ENCODE peak calls at places on chromosome 17, in ten cellular contexts. T is CD4-positive, alpha-beta memory T cell; I is Peyer's patch; N is cardiac muscle cell; X is substantia nigra; O is psoas muscle; Z is naive thymus-derived CD4-positive, alpha-beta T cell; F is lower lobe of right lung; E is H9; S is PC-3. K is an unnamed sample.

GRCh38 chr17:32285770-32286517 is 20.3 kb downstream of the RHBDL3 start:
- DNase-seq in T (no peak), I (no peak), N (no peak), X (peak), O (no peak), Z (no peak), F (no peak), E (no peak), S (no peak), K (no peak)

GRCh38 chr17:32269377-32269776 is 3.7 kb downstream of the RHBDL3 start:
- DNase-seq in T (no peak), I (no peak), N (no peak), X (no peak), O (no peak), Z (no peak), F (peak), E (no peak), S (no peak), K (no peak)

GRCh38 chr17:35743911-35744328 is 9.1 kb downstream of the GAS2L2 start:
- DNase-seq in T (no peak), I (no peak), N (peak), X (no peak), O (no peak), Z (no peak), F (no peak), E (peak), S (peak), K (no peak)

GRCh38 chr17:3512512-3513171 is 36.8 kb downstream of the ASPA start:
- DNase-seq in T (no peak), I (no peak), N (peak), X (peak), O (peak), Z (no peak), F (no peak), E (no peak), S (no peak), K (no peak)

GRCh38 chr17:81608605-81609004 is 28.3 kb downstream of the NPLOC4 start:
- DNase-seq in T (no peak), I (no peak), N (no peak), X (no peak), O (no peak), Z (no peak), F (peak), E (no peak), S (no peak), K (no peak)

GRCh38 chr17:2745317-2746037 is 4.0 kb downstream of the CCDC92B start:
- DNase-seq in T (no peak), I (no peak), N (peak), X (no peak), O (no peak), Z (no peak), F (no peak), E (no peak), S (no peak), K (no peak)

GRCh38 chr17:30981531-30982519 is 11.0 kb downstream of the RNF135 start:
- DNase-seq in T (no peak), I (no peak), N (no peak), X (no peak), O (no peak), Z (no peak), F (no peak), E (peak), S (no peak), K (no peak)

GRCh38 chr17:3689262-3690093 is 6.5 kb downstream of the P2RX5 start:
- DNase-seq in T (no peak), I (no peak), N (no peak), X (no peak), O (no peak), Z (no peak), F (no peak), E (no peak), S (no peak), K (no peak)

GRCh38 chr17:78676415-78677302 is 99.5 kb upstream of the DNAH17 start:
- DNase-seq in T (no peak), I (no peak), N (no peak), X (no peak), O (no peak), Z (no peak), F (no peak), E (no peak), S (no peak), K (no peak)

GRCh38 chr17:30292490-30292858 is 730 bp upstream of the BLMH start:
- DNase-seq in T (no peak), I (no peak), N (no peak), X (no peak), O (no peak), Z (no peak), F (no peak), E (no peak), S (no peak), K (no peak)

GRCh38 chr17:27895940-27896535 is 2.9 kb upstream of the LYRM9 start:
- DNase-seq in T (no peak), I (no peak), N (no peak), X (no peak), O (no peak), Z (no peak), F (no peak), E (no peak), S (no peak), K (no peak)

GRCh38 chr17:49996495-49997255 is 1.7 kb upstream of the DLX3 start:
- DNase-seq in T (peak), I (peak), N (peak), X (peak), O (peak), Z (peak), F (peak), E (peak), S (peak), K (peak)

GRCh38 chr17:57943140-57943539 is 12.1 kb downstream of the CUEDC1 start:
- DNase-seq in T (no peak), I (no peak), N (no peak), X (no peak), O (no peak), Z (no peak), F (no peak), E (no peak), S (peak), K (no peak)

GRCh38 chr17:65532491-65532890 is 29.0 kb downstream of the AXIN2 start:
- DNase-seq in T (no peak), I (no peak), N (no peak), X (no peak), O (no peak), Z (no peak), F (no peak), E (no peak), S (no peak), K (no peak)

GRCh38 chr17:80906364-80907259 is 85.0 kb upstream of the CHMP6 start:
- DNase-seq in T (no peak), I (no peak), N (no peak), X (no peak), O (no peak), Z (no peak), F (no peak), E (no peak), S (no peak), K (no peak)

GRCh38 chr17:63033142-63033541 is 67.1 kb downstream of the TANC2 start:
- DNase-seq in T (no peak), I (no peak), N (no peak), X (no peak), O (no peak), Z (no peak), F (no peak), E (peak), S (no peak), K (no peak)

GRCh38 chr17:75364078-75364477 is 41.4 kb downstream of the GRB2 start:
- DNase-seq in T (no peak), I (no peak), N (no peak), X (no peak), O (no peak), Z (no peak), F (no peak), E (no peak), S (peak), K (no peak)

GRCh38 chr17:31152271-31152670 is 57.5 kb downstream of the NF1 start:
- DNase-seq in T (no peak), I (no peak), N (no peak), X (no peak), O (no peak), Z (no peak), F (no peak), E (no peak), S (no peak), K (no peak)

GRCh38 chr17:45225051-45225700 is 3.5 kb downstream of the FMNL1 start:
- DNase-seq in T (no peak), I (peak), N (no peak), X (no peak), O (no peak), Z (no peak), F (no peak), E (peak), S (peak), K (peak)

GRCh38 chr17:3917391-3917931 is 1.2 kb upstream of the P2RX1 start:
- DNase-seq in T (no peak), I (no peak), N (peak), X (no peak), O (peak), Z (no peak), F (peak), E (no peak), S (no peak), K (no peak)

GRCh38 chr17:44747566-44747965 is 11.2 kb upstream of the ADAM11 start:
- DNase-seq in T (no peak), I (no peak), N (no peak), X (no peak), O (no peak), Z (no peak), F (no peak), E (no peak), S (no peak), K (no peak)

GRCh38 chr17:17351901-17352781 is 49.0 kb downstream of the NT5M start:
- DNase-seq in T (no peak), I (no peak), N (no peak), X (no peak), O (peak), Z (no peak), F (no peak), E (peak), S (peak), K (no peak)

GRCh38 chr17:79393358-79394038 is 217.4 kb downstream of the RBFOX3 start:
- DNase-seq in T (peak), I (peak), N (peak), X (peak), O (peak), Z (peak), F (peak), E (peak), S (peak), K (peak)

GRCh38 chr17:12068946-12069345 is 48.3 kb downstream of the MAP2K4 start:
- DNase-seq in T (no peak), I (no peak), N (no peak), X (no peak), O (no peak), Z (no peak), F (no peak), E (no peak), S (no peak), K (no peak)

GRCh38 chr17:80738987-80739730 is 194.5 kb downstream of the RPTOR start:
- DNase-seq in T (peak), I (no peak), N (no peak), X (no peak), O (no peak), Z (no peak), F (no peak), E (no peak), S (no peak), K (peak)

GRCh38 chr17:3802461-3803307 is 1.7 kb upstream of the ITGAE start:
- DNase-seq in T (no peak), I (no peak), N (no peak), X (no peak), O (peak), Z (no peak), F (no peak), E (no peak), S (peak), K (no peak)

GRCh38 chr17:36072431-36073121 is 8.5 kb downstream of the CCL18 start:
- DNase-seq in T (peak), I (peak), N (peak), X (peak), O (peak), Z (no peak), F (peak), E (peak), S (peak), K (peak)

GRCh38 chr17:36823850-36824677 is 113.2 kb upstream of the LHX1 start:
- DNase-seq in T (no peak), I (no peak), N (no peak), X (no peak), O (no peak), Z (no peak), F (no peak), E (no peak), S (no peak), K (no peak)

GRCh38 chr17:27562777-27563455 is 68.1 kb upstream of the LGALS9 start:
- DNase-seq in T (no peak), I (no peak), N (no peak), X (no peak), O (no peak), Z (no peak), F (no peak), E (no peak), S (no peak), K (no peak)

GRCh38 chr17:67750067-67750466 is 32.3 kb downstream of the NOL11 start:
- DNase-seq in T (no peak), I (no peak), N (no peak), X (no peak), O (no peak), Z (no peak), F (no peak), E (no peak), S (no peak), K (no peak)

GRCh38 chr17:50539762-50540440 is 7.1 kb upstream of the SPATA20 start:
- DNase-seq in T (no peak), I (no peak), N (no peak), X (no peak), O (no peak), Z (no peak), F (no peak), E (peak), S (no peak), K (no peak)

GRCh38 chr17:39757931-39758873 is 20.5 kb downstream of the GRB7 start:
- DNase-seq in T (peak), I (peak), N (no peak), X (no peak), O (no peak), Z (no peak), F (no peak), E (no peak), S (no peak), K (peak)

GRCh38 chr17:69560987-69561441 is 146.5 kb downstream of the MAP2K6 start:
- DNase-seq in T (no peak), I (no peak), N (peak), X (no peak), O (no peak), Z (no peak), F (no peak), E (no peak), S (peak), K (no peak)

GRCh38 chr17:6669479-6670212 is 18.1 kb downstream of the C17orf100 start:
- DNase-seq in T (no peak), I (no peak), N (no peak), X (no peak), O (no peak), Z (no peak), F (no peak), E (peak), S (peak), K (no peak)

GRCh38 chr17:68749742-68750562 is 148.8 kb upstream of the FAM20A start:
- DNase-seq in T (no peak), I (no peak), N (no peak), X (no peak), O (no peak), Z (no peak), F (no peak), E (no peak), S (no peak), K (no peak)

GRCh38 chr17:231191-231965 is 49.9 kb upstream of the DOC2B start:
- DNase-seq in T (no peak), I (no peak), N (no peak), X (no peak), O (no peak), Z (no peak), F (no peak), E (no peak), S (no peak), K (no peak)

GRCh38 chr17:37050905-37051304 is 102.2 kb downstream of the AATF start:
- DNase-seq in T (no peak), I (no peak), N (no peak), X (no peak), O (no peak), Z (no peak), F (no peak), E (no peak), S (peak), K (no peak)

GRCh38 chr17:40316571-40317344 is 7.8 kb downstream of the RARA start:
- DNase-seq in T (no peak), I (peak), N (peak), X (no peak), O (peak), Z (no peak), F (peak), E (peak), S (peak), K (no peak)

GRCh38 chr17:65593092-65593869 is 31.8 kb upstream of the AXIN2 start:
- DNase-seq in T (no peak), I (no peak), N (no peak), X (no peak), O (no peak), Z (no peak), F (no peak), E (peak), S (no peak), K (peak)

DNA sequence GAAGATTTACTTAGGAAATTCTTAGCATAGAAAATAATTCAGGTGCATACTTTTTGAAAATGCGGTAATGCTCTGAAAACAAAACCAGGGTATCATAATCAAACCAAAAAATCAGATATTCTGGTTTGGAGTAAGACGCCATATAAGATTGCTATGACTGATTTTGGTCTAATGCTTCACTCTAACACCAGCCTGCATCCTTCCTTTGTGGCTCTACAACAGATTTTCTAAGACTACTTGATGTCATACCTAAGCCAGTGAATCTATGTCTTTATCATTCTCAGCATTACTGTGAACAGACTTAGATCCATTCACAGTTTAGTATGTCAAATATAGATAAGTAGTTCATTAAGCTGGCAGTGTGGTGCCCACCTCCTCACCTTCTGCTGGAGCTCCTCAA is 590 bp downstream of the KRT33B start:
- DNase-seq in T (no peak), I (no peak), N (no peak), X (no peak), O (no peak), Z (no peak), F (no peak), E (no peak), S (no peak), K (no peak)
- H3K27ac ChIP-seq in T (no peak), I (no peak), N (no peak), X (no peak), O (no peak), Z (no peak), F (no peak), E (no peak), S (no peak), K (no peak)

GRCh38 chr17:5080591-5080990 is 2.3 kb downstream of the ZFP3 start:
- DNase-seq in T (no peak), I (no peak), N (no peak), X (no peak), O (no peak), Z (no peak), F (no peak), E (no peak), S (no peak), K (no peak)

GRCh38 chr17:5078106-5079028 is at the start of gene ZFP3:
- DNase-seq in T (peak), I (peak), N (peak), X (peak), O (peak), Z (peak), F (peak), E (peak), S (peak), K (peak)

DNA sequence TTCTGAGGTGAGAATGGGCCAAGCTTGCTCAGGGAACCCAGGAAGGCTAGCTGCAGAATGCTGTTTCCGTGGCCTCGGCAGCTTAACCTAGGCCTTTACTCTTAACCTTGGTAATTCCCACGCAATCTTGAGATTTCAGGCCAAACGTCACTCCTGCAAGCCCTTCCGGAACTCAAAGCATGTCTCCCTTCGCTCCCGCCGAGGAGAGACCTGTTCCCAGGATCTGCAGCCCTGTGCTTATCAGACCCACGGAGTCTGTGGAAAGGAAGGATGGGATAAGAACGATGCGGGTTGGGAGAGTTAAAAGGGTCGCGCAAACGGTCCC is 524 bp upstream of the ZFP3 start:
- DNase-seq in T (no peak), I (no peak), N (no peak), X (no peak), O (no peak), Z (no peak), F (no peak), E (no peak), S (no peak), K (no peak)
- H3K27ac ChIP-seq in T (peak), I (peak), N (no peak), X (peak), O (peak), Z (peak), F (peak), E (no peak), S (no peak), K (no peak)

GRCh38 chr17:77302682-77303081 is 161.9 kb downstream of the SEC14L1 start:
- DNase-seq in T (no peak), I (no peak), N (no peak), X (no peak), O (no peak), Z (no peak), F (no peak), E (no peak), S (no peak), K (no peak)

GRCh38 chr17:77300016-77300686 is 159.4 kb downstream of the SEC14L1 start:
- DNase-seq in T (no peak), I (no peak), N (no peak), X (no peak), O (no peak), Z (no peak), F (no peak), E (no peak), S (no peak), K (no peak)

GRCh38 chr17:77303620-77304019 is 162.9 kb downstream of the SEC14L1 start:
- DNase-seq in T (no peak), I (no peak), N (no peak), X (no peak), O (no peak), Z (no peak), F (no peak), E (no peak), S (no peak), K (no peak)

GRCh38 chr17:77299256-77300015 is 158.7 kb downstream of the SEC14L1 start:
- DNase-seq in T (no peak), I (no peak), N (no peak), X (no peak), O (no peak), Z (no peak), F (no peak), E (no peak), S (no peak), K (no peak)

GRCh38 chr17:77301694-77302087 is 160.9 kb downstream of the SEC14L1 start:
- DNase-seq in T (no peak), I (no peak), N (no peak), X (no peak), O (no peak), Z (no peak), F (no peak), E (no peak), S (no peak), K (no peak)
- H3K27ac ChIP-seq in T (no peak), I (peak), N (no peak), X (no peak), O (no peak), Z (no peak), F (no peak), E (no peak), S (peak), K (no peak)

DNA sequence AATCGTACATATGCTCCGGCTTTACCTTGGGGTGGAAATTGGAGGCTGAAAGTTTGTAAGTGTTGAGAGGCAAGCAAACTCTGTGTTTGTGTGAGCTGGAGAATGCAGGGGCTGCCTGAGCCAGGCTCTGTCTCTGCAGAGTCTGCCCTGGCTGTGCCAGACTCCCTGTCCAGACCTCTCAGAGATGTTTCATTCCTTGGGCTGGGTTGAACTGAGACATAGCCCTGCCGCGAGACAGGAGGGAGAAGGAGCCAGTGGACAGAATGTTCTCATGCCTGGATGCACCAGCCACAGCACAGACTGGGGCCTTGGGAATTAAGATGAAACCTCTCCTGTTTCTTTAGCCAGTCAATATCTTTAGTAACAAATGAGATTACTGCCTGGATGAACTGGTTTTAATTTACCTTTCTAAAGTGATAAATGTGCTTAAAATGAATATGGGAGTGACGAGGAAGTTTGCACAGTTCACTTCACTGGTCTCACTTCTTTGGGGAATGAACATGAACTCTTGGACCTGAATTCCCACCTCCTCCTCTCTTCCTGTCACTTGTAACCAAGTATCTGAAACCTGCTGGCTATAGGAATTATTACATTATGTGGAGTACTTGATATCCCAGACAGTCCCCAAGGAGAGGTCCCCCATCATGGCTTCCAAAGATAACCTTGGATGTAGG is 40.1 kb downstream of the YPEL2 start:
- DNase-seq in T (no peak), I (no peak), N (no peak), X (no peak), O (peak), Z (no peak), F (no peak), E (no peak), S (no peak), K (no peak)
- H3K27ac ChIP-seq in T (no peak), I (peak), N (peak), X (peak), O (peak), Z (no peak), F (peak), E (no peak), S (no peak), K (no peak)